ENCODE peak calls at places on chromosome 12, in six cellular contexts. One of them, this sample, is unnamed.

GRCh38 chr12:100017056-100017455 is 32.3 kb upstream of the ANKS1B start:
- DNase-seq in neural progenitor cell: no peak
- DNase-seq in CD8-positive, alpha-beta T cell: no peak
- DNase-seq in brain microvascular endothelial cell: no peak
- DNase-seq in CD4-positive, alpha-beta T cell: no peak
- DNase-seq in transverse colon: no peak
- DNase-seq in this sample: peak; percentile 89

GRCh38 chr12:38691164-38691563 is 214.2 kb downstream of the CPNE8 start:
- DNase-seq in neural progenitor cell: no peak
- DNase-seq in CD8-positive, alpha-beta T cell: no peak
- DNase-seq in brain microvascular endothelial cell: no peak
- DNase-seq in CD4-positive, alpha-beta T cell: no peak
- DNase-seq in transverse colon: no peak
- DNase-seq in this sample: peak; percentile 7

GRCh38 chr12:4857472-4858291 is 52.0 kb upstream of the KCNA1 start:
- DNase-seq in neural progenitor cell: peak; percentile 89
- DNase-seq in CD8-positive, alpha-beta T cell: peak; percentile 55
- DNase-seq in brain microvascular endothelial cell: peak; percentile 65
- DNase-seq in CD4-positive, alpha-beta T cell: peak; percentile 75
- DNase-seq in transverse colon: peak; percentile 80
- DNase-seq in this sample: peak; percentile 45

GRCh38 chr12:2457215-2458112 is 337.3 kb upstream of the FKBP4 start:
- DNase-seq in neural progenitor cell: peak; percentile 54
- DNase-seq in CD8-positive, alpha-beta T cell: no peak
- DNase-seq in brain microvascular endothelial cell: peak; percentile 2
- DNase-seq in CD4-positive, alpha-beta T cell: no peak
- DNase-seq in transverse colon: no peak
- DNase-seq in this sample: no peak

GRCh38 chr12:108734200-108734906 is 3.0 kb upstream of the CORO1C start:
- DNase-seq in neural progenitor cell: no peak
- DNase-seq in CD8-positive, alpha-beta T cell: no peak
- DNase-seq in brain microvascular endothelial cell: peak; percentile 94
- DNase-seq in CD4-positive, alpha-beta T cell: no peak
- DNase-seq in transverse colon: peak; percentile 82
- DNase-seq in this sample: peak; percentile 99

GRCh38 chr12:91804533-91804932 is 341.1 kb downstream of the BTG1 start:
- DNase-seq in neural progenitor cell: no peak
- DNase-seq in CD8-positive, alpha-beta T cell: no peak
- DNase-seq in brain microvascular endothelial cell: peak; percentile 8
- DNase-seq in CD4-positive, alpha-beta T cell: no peak
- DNase-seq in transverse colon: no peak
- DNase-seq in this sample: peak; percentile 67

GRCh38 chr12:117514016-117514415 is 152.6 kb upstream of the NOS1 start:
- DNase-seq in neural progenitor cell: peak; percentile 28
- DNase-seq in CD8-positive, alpha-beta T cell: no peak
- DNase-seq in brain microvascular endothelial cell: no peak
- DNase-seq in CD4-positive, alpha-beta T cell: no peak
- DNase-seq in transverse colon: no peak
- DNase-seq in this sample: no peak

GRCh38 chr12:95151406-95151805 is 65.9 kb downstream of the FGD6 start:
- DNase-seq in neural progenitor cell: no peak
- DNase-seq in CD8-positive, alpha-beta T cell: no peak
- DNase-seq in brain microvascular endothelial cell: no peak
- DNase-seq in CD4-positive, alpha-beta T cell: no peak
- DNase-seq in transverse colon: no peak
- DNase-seq in this sample: peak; percentile 44

GRCh38 chr12:128971802-128972201 is 118.5 kb downstream of the GLT1D1 start:
- DNase-seq in neural progenitor cell: peak; percentile 69
- DNase-seq in CD8-positive, alpha-beta T cell: no peak
- DNase-seq in brain microvascular endothelial cell: no peak
- DNase-seq in CD4-positive, alpha-beta T cell: no peak
- DNase-seq in transverse colon: no peak
- DNase-seq in this sample: no peak

GRCh38 chr12:7787574-7788315 is 1.5 kb upstream of the NANOG start:
- DNase-seq in neural progenitor cell: peak; percentile 44
- DNase-seq in CD8-positive, alpha-beta T cell: no peak
- DNase-seq in brain microvascular endothelial cell: no peak
- DNase-seq in CD4-positive, alpha-beta T cell: no peak
- DNase-seq in transverse colon: no peak
- DNase-seq in this sample: no peak

GRCh38 chr12:28933176-28933575 is 215.9 kb upstream of the FAR2 start:
- DNase-seq in neural progenitor cell: no peak
- DNase-seq in CD8-positive, alpha-beta T cell: no peak
- DNase-seq in brain microvascular endothelial cell: no peak
- DNase-seq in CD4-positive, alpha-beta T cell: no peak
- DNase-seq in transverse colon: no peak
- DNase-seq in this sample: no peak

GRCh38 chr12:47799357-47799955 is 20.2 kb downstream of the HDAC7 start:
- DNase-seq in neural progenitor cell: peak; percentile 74
- DNase-seq in CD8-positive, alpha-beta T cell: no peak
- DNase-seq in brain microvascular endothelial cell: no peak
- DNase-seq in CD4-positive, alpha-beta T cell: no peak
- DNase-seq in transverse colon: no peak
- DNase-seq in this sample: no peak

GRCh38 chr12:4034926-4035325 is 161.7 kb upstream of the PARP11 start:
- DNase-seq in neural progenitor cell: no peak
- DNase-seq in CD8-positive, alpha-beta T cell: no peak
- DNase-seq in brain microvascular endothelial cell: no peak
- DNase-seq in CD4-positive, alpha-beta T cell: no peak
- DNase-seq in transverse colon: no peak
- DNase-seq in this sample: no peak

GRCh38 chr12:105561981-105562726 is 231.7 kb downstream of the C12orf75 start:
- DNase-seq in neural progenitor cell: no peak
- DNase-seq in CD8-positive, alpha-beta T cell: no peak
- DNase-seq in brain microvascular endothelial cell: peak; percentile 67
- DNase-seq in CD4-positive, alpha-beta T cell: no peak
- DNase-seq in transverse colon: peak; percentile 31
- DNase-seq in this sample: peak; percentile 88

GRCh38 chr12:25830456-25830855 is 128.0 kb upstream of the RASSF8 start:
- DNase-seq in neural progenitor cell: no peak
- DNase-seq in CD8-positive, alpha-beta T cell: no peak
- DNase-seq in brain microvascular endothelial cell: peak; percentile 51
- DNase-seq in CD4-positive, alpha-beta T cell: no peak
- DNase-seq in transverse colon: no peak
- DNase-seq in this sample: no peak

GRCh38 chr12:113259499-113259953 is 38.3 kb downstream of the TPCN1 start:
- DNase-seq in neural progenitor cell: no peak
- DNase-seq in CD8-positive, alpha-beta T cell: no peak
- DNase-seq in brain microvascular endothelial cell: no peak
- DNase-seq in CD4-positive, alpha-beta T cell: no peak
- DNase-seq in transverse colon: peak; percentile 68
- DNase-seq in this sample: no peak

GRCh38 chr12:122646568-122647220 is 56.5 kb downstream of the HCAR2 start:
- DNase-seq in neural progenitor cell: no peak
- DNase-seq in CD8-positive, alpha-beta T cell: peak; percentile 1
- DNase-seq in brain microvascular endothelial cell: peak; percentile 70
- DNase-seq in CD4-positive, alpha-beta T cell: no peak
- DNase-seq in transverse colon: no peak
- DNase-seq in this sample: peak; percentile 90

GRCh38 chr12:2902287-2902880 is 11.7 kb downstream of the TULP3 start:
- DNase-seq in neural progenitor cell: no peak
- DNase-seq in CD8-positive, alpha-beta T cell: no peak
- DNase-seq in brain microvascular endothelial cell: no peak
- DNase-seq in CD4-positive, alpha-beta T cell: no peak
- DNase-seq in transverse colon: peak; percentile 10
- DNase-seq in this sample: no peak

GRCh38 chr12:25771062-25771461 is 187.4 kb upstream of the RASSF8 start:
- DNase-seq in neural progenitor cell: no peak
- DNase-seq in CD8-positive, alpha-beta T cell: no peak
- DNase-seq in brain microvascular endothelial cell: no peak
- DNase-seq in CD4-positive, alpha-beta T cell: no peak
- DNase-seq in transverse colon: no peak
- DNase-seq in this sample: peak; percentile 95

GRCh38 chr12:51864701-51865469 is 16.4 kb upstream of the FIGNL2 start:
- DNase-seq in neural progenitor cell: peak; percentile 72
- DNase-seq in CD8-positive, alpha-beta T cell: no peak
- DNase-seq in brain microvascular endothelial cell: no peak
- DNase-seq in CD4-positive, alpha-beta T cell: no peak
- DNase-seq in transverse colon: no peak
- DNase-seq in this sample: no peak

GRCh38 chr12:42729532-42729895 is 140.0 kb upstream of the PRICKLE1 start:
- DNase-seq in neural progenitor cell: no peak
- DNase-seq in CD8-positive, alpha-beta T cell: no peak
- DNase-seq in brain microvascular endothelial cell: no peak
- DNase-seq in CD4-positive, alpha-beta T cell: no peak
- DNase-seq in transverse colon: no peak
- DNase-seq in this sample: peak; percentile 32

GRCh38 chr12:43004908-43005307 is 415.4 kb upstream of the PRICKLE1 start:
- DNase-seq in neural progenitor cell: peak; percentile 5
- DNase-seq in CD8-positive, alpha-beta T cell: no peak
- DNase-seq in brain microvascular endothelial cell: no peak
- DNase-seq in CD4-positive, alpha-beta T cell: no peak
- DNase-seq in transverse colon: no peak
- DNase-seq in this sample: no peak

GRCh38 chr12:59193476-59194050 is 273.3 kb upstream of the LRIG3 start:
- DNase-seq in neural progenitor cell: no peak
- DNase-seq in CD8-positive, alpha-beta T cell: no peak
- DNase-seq in brain microvascular endothelial cell: no peak
- DNase-seq in CD4-positive, alpha-beta T cell: no peak
- DNase-seq in transverse colon: no peak
- DNase-seq in this sample: peak; percentile 46

GRCh38 chr12:53300187-53300586 is 692 bp downstream of the MYG1 start:
- DNase-seq in neural progenitor cell: no peak
- DNase-seq in CD8-positive, alpha-beta T cell: no peak
- DNase-seq in brain microvascular endothelial cell: peak; percentile 73
- DNase-seq in CD4-positive, alpha-beta T cell: no peak
- DNase-seq in transverse colon: no peak
- DNase-seq in this sample: no peak

GRCh38 chr12:53295891-53296219 is 513 bp downstream of the PFDN5 start:
- DNase-seq in neural progenitor cell: no peak
- DNase-seq in CD8-positive, alpha-beta T cell: no peak
- DNase-seq in brain microvascular endothelial cell: no peak
- DNase-seq in CD4-positive, alpha-beta T cell: no peak
- DNase-seq in transverse colon: no peak
- DNase-seq in this sample: no peak

GRCh38 chr12:53298154-53298553 is 1.3 kb upstream of the MYG1 start:
- DNase-seq in neural progenitor cell: no peak
- DNase-seq in CD8-positive, alpha-beta T cell: no peak
- DNase-seq in brain microvascular endothelial cell: peak; percentile 69
- DNase-seq in CD4-positive, alpha-beta T cell: no peak
- DNase-seq in transverse colon: no peak
- DNase-seq in this sample: peak; percentile 37

GRCh38 chr12:53299454-53300180 is at the start of gene MYG1:
- DNase-seq in neural progenitor cell: peak; percentile 96
- DNase-seq in CD8-positive, alpha-beta T cell: peak; percentile 80
- DNase-seq in brain microvascular endothelial cell: peak; percentile 76
- DNase-seq in CD4-positive, alpha-beta T cell: peak; percentile 86
- DNase-seq in transverse colon: peak; percentile 90
- DNase-seq in this sample: peak; percentile 59

DNA sequence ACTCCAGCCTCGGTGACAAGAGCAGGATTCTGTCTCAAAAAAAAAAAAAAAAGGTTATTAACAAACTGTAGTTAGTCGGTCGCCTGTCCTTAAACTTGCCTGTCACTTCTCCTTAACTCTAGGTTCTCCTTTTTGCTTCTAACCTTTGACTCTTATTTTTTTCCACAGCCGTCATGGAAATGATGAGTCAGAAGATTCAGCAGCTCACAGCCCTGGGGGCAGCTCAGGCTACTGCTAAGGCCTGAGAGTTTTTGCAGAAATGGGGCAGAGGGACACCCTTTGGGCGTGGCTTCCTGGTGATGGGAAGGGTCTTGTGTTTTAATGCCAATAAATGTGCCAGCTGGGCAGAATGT is 418 bp upstream of the MYG1 start:
- DNase-seq in neural progenitor cell: no peak
- DNase-seq in CD8-positive, alpha-beta T cell: no peak
- DNase-seq in brain microvascular endothelial cell: peak; percentile 67
- DNase-seq in CD4-positive, alpha-beta T cell: no peak
- DNase-seq in transverse colon: no peak
- DNase-seq in this sample: no peak
- H3K27ac ChIP-seq in neural progenitor cell: no peak overlapping the region
- H3K27ac ChIP-seq in CD8-positive, alpha-beta T cell: peak overlapping the region; percentile 60
- H3K27ac ChIP-seq in brain microvascular endothelial cell: peak overlapping the region; percentile 85
- H3K27ac ChIP-seq in CD4-positive, alpha-beta T cell: peak overlapping the region; percentile 44
- H3K27ac ChIP-seq in transverse colon: peak overlapping the region; percentile 86
- H3K27ac ChIP-seq in this sample: no peak overlapping the region

GRCh38 chr12:20320552-20320951 is 47.8 kb upstream of the PDE3A start:
- DNase-seq in neural progenitor cell: no peak
- DNase-seq in CD8-positive, alpha-beta T cell: no peak
- DNase-seq in brain microvascular endothelial cell: no peak
- DNase-seq in CD4-positive, alpha-beta T cell: no peak
- DNase-seq in transverse colon: no peak
- DNase-seq in this sample: no peak

GRCh38 chr12:20314325-20314724 is 54.0 kb upstream of the PDE3A start:
- DNase-seq in neural progenitor cell: no peak
- DNase-seq in CD8-positive, alpha-beta T cell: no peak
- DNase-seq in brain microvascular endothelial cell: peak; percentile 47
- DNase-seq in CD4-positive, alpha-beta T cell: no peak
- DNase-seq in transverse colon: no peak
- DNase-seq in this sample: no peak

GRCh38 chr12:20317554-20317953 is 50.8 kb upstream of the PDE3A start:
- DNase-seq in neural progenitor cell: no peak
- DNase-seq in CD8-positive, alpha-beta T cell: no peak
- DNase-seq in brain microvascular endothelial cell: no peak
- DNase-seq in CD4-positive, alpha-beta T cell: no peak
- DNase-seq in transverse colon: no peak
- DNase-seq in this sample: no peak

GRCh38 chr12:20319374-20319773 is 49.0 kb upstream of the PDE3A start:
- DNase-seq in neural progenitor cell: no peak
- DNase-seq in CD8-positive, alpha-beta T cell: no peak
- DNase-seq in brain microvascular endothelial cell: peak; percentile 12
- DNase-seq in CD4-positive, alpha-beta T cell: no peak
- DNase-seq in transverse colon: no peak
- DNase-seq in this sample: no peak
- H3K27ac ChIP-seq in neural progenitor cell: no peak overlapping the region
- H3K27ac ChIP-seq in CD8-positive, alpha-beta T cell: no peak overlapping the region
- H3K27ac ChIP-seq in brain microvascular endothelial cell: peak overlapping the region; percentile 44
- H3K27ac ChIP-seq in CD4-positive, alpha-beta T cell: no peak overlapping the region
- H3K27ac ChIP-seq in transverse colon: no peak overlapping the region
- H3K27ac ChIP-seq in this sample: no peak overlapping the region

GRCh38 chr12:101697930-101698781 is 716 bp downstream of the CHPT1 start:
- DNase-seq in neural progenitor cell: no peak
- DNase-seq in CD8-positive, alpha-beta T cell: no peak
- DNase-seq in brain microvascular endothelial cell: peak; percentile 4
- DNase-seq in CD4-positive, alpha-beta T cell: no peak
- DNase-seq in transverse colon: peak; percentile 68
- DNase-seq in this sample: no peak
- H3K27ac ChIP-seq in neural progenitor cell: no peak overlapping the region
- H3K27ac ChIP-seq in CD8-positive, alpha-beta T cell: no peak overlapping the region
- H3K27ac ChIP-seq in brain microvascular endothelial cell: peak overlapping the region; percentile 9
- H3K27ac ChIP-seq in CD4-positive, alpha-beta T cell: no peak overlapping the region
- H3K27ac ChIP-seq in transverse colon: peak overlapping the region; percentile 96
- H3K27ac ChIP-seq in this sample: no peak overlapping the region

GRCh38 chr12:57128519-57129247 is 400 bp downstream of the LRP1 start:
- DNase-seq in neural progenitor cell: peak; percentile 73
- DNase-seq in CD8-positive, alpha-beta T cell: no peak
- DNase-seq in brain microvascular endothelial cell: no peak
- DNase-seq in CD4-positive, alpha-beta T cell: no peak
- DNase-seq in transverse colon: peak; percentile 19
- DNase-seq in this sample: no peak
- H3K27ac ChIP-seq in neural progenitor cell: no peak overlapping the region
- H3K27ac ChIP-seq in CD8-positive, alpha-beta T cell: no peak overlapping the region
- H3K27ac ChIP-seq in brain microvascular endothelial cell: no peak overlapping the region
- H3K27ac ChIP-seq in CD4-positive, alpha-beta T cell: no peak overlapping the region
- H3K27ac ChIP-seq in transverse colon: peak overlapping the region; percentile 99
- H3K27ac ChIP-seq in this sample: no peak overlapping the region